ENCODE peak calls at places on chromosomes 7 and 10, in seven cellular contexts. F is ovary, S is sigmoid colon, X is A549, E is heart left ventricle, R is K562, T is breast epithelium. V is an unnamed sample.

GRCh38 chr7:95915731-95916130 is 143.4 kb downstream of the DYNC1I1 start:
- DNase-seq in R (no peak), F (no peak), E (no peak), X (no peak), T (no peak), S (no peak), V (no peak)

GRCh38 chr7:130228840-130229239 is 21.2 kb downstream of the SSMEM1 start:
- DNase-seq in R (no peak), X (no peak), S (no peak), T (no peak), E (no peak), F (no peak), V (no peak)

GRCh38 chr10:29248156-29248555 is 40.7 kb upstream of the LYZL1 start:
- DNase-seq in T (no peak), R (no peak), F (no peak), S (no peak), E (no peak), X (no peak), V (no peak)

GRCh38 chr10:47283848-47284247 is 16.1 kb upstream of the GDF10 start:
- DNase-seq in F (no peak), R (no peak), E (no peak), T (no peak), X (no peak), S (no peak), V (no peak)

GRCh38 chr7:51021906-51022570 is 239.3 kb upstream of the GRB10 start:
- DNase-seq in X (no peak), F (no peak), E (no peak), R (no peak), T (no peak), S (no peak), V (no peak)

GRCh38 chr10:63200416-63200815 is 67.3 kb downstream of the NRBF2 start:
- DNase-seq in E (no peak), X (no peak), S (no peak), F (no peak), T (no peak), R (no peak), V (no peak)

GRCh38 chr10:15571570-15571969 is 148.2 kb downstream of the ITGA8 start:
- DNase-seq in T (no peak), S (peak), X (no peak), F (peak), R (no peak), E (peak), V (peak)

GRCh38 chr7:32762894-32763293 is 128.7 kb downstream of the KBTBD2 start:
- DNase-seq in T (no peak), S (no peak), E (no peak), R (no peak), X (no peak), F (no peak), V (no peak)

GRCh38 chr10:56771343-56771742 is 410.3 kb upstream of the ZWINT start:
- DNase-seq in T (no peak), R (no peak), E (no peak), F (no peak), S (no peak), X (no peak), V (no peak)

GRCh38 chr7:3597243-3597642 is 296.2 kb downstream of the SDK1 start:
- DNase-seq in X (no peak), E (no peak), R (no peak), T (no peak), S (no peak), F (no peak), V (no peak)

GRCh38 chr7:81626008-81626407 is 143.8 kb downstream of the HGF start:
- DNase-seq in X (no peak), E (no peak), S (no peak), R (no peak), T (no peak), F (no peak), V (no peak)

GRCh38 chr10:47145290-47145934 is 154.6 kb upstream of the GDF10 start:
- DNase-seq in T (no peak), R (no peak), E (no peak), F (no peak), X (no peak), S (no peak), V (no peak)

GRCh38 chr7:101934618-101935017 is 117.2 kb downstream of the CUX1 start:
- DNase-seq in E (peak), R (no peak), F (no peak), T (no peak), S (peak), X (no peak), V (no peak)

GRCh38 chr7:21020667-21021066 is 234.0 kb upstream of the SP8 start:
- DNase-seq in F (no peak), S (no peak), R (no peak), E (no peak), X (no peak), T (no peak), V (no peak)

GRCh38 chr10:66505003-66505707 is 420.7 kb upstream of the LRRTM3 start:
- DNase-seq in E (no peak), X (no peak), S (no peak), R (no peak), T (no peak), F (no peak), V (no peak)

GRCh38 chr7:44914992-44915607 is 29.8 kb upstream of the PURB start:
- DNase-seq in X (no peak), T (no peak), F (no peak), R (no peak), S (no peak), E (no peak), V (no peak)

GRCh38 chr7:74138945-74139843 is 35.0 kb upstream of the EIF4H start:
- DNase-seq in E (peak), T (no peak), R (no peak), S (no peak), F (no peak), X (no peak), V (no peak)

GRCh38 chr7:135620980-135621850 is 41.1 kb upstream of the STMP1 start:
- DNase-seq in T (peak), E (no peak), F (peak), R (peak), X (peak), S (no peak), V (no peak)

GRCh38 chr7:86815556-86815955 is 171.8 kb downstream of the GRM3 start:
- DNase-seq in E (no peak), R (no peak), T (no peak), F (no peak), X (no peak), S (no peak), V (no peak)

GRCh38 chr10:373516-374309 is 238.5 kb downstream of the ZMYND11 start:
- DNase-seq in S (peak), T (peak), X (no peak), R (no peak), F (no peak), E (peak), V (no peak)

GRCh38 chr10:11395581-11396310 is 215.7 kb downstream of the USP6NL start:
- DNase-seq in R (no peak), F (no peak), T (no peak), X (no peak), E (no peak), S (no peak), V (no peak)

GRCh38 chr10:44258019-44258418 is 126.9 kb downstream of the CXCL12 start:
- DNase-seq in R (no peak), E (no peak), T (no peak), S (no peak), X (no peak), F (no peak), V (no peak)

GRCh38 chr10:73771722-73772279 is 10.0 kb upstream of the CHCHD1 start:
- DNase-seq in F (peak), S (peak), R (peak), X (peak), E (peak), T (no peak), V (no peak)

GRCh38 chr10:133211959-133212852 is 17.8 kb upstream of the UTF1 start:
- DNase-seq in E (peak), X (no peak), T (no peak), F (no peak), R (no peak), S (no peak), V (no peak)

GRCh38 chr10:3136336-3136735 is 36.2 kb downstream of the PITRM1 start:
- DNase-seq in E (peak), X (no peak), T (no peak), F (peak), S (peak), R (no peak), V (no peak)

GRCh38 chr7:155533120-155533826 is 13.1 kb downstream of the CNPY1 start:
- DNase-seq in R (no peak), X (no peak), T (no peak), F (no peak), S (peak), E (no peak), V (no peak)

GRCh38 chr7:29299986-29300609 is 105.5 kb downstream of the CHN2 start:
- DNase-seq in F (no peak), X (no peak), S (no peak), R (no peak), T (no peak), E (no peak), V (no peak)

GRCh38 chr10:31757831-31758230 is 170.8 kb downstream of the ARHGAP12 start:
- DNase-seq in F (no peak), T (no peak), R (no peak), S (peak), X (no peak), E (peak), V (no peak)

GRCh38 chr10:70722820-70723424 is 50.6 kb downstream of the ADAMTS14 start:
- DNase-seq in R (no peak), X (no peak), E (no peak), F (no peak), S (no peak), T (no peak), V (no peak)

GRCh38 chr7:1603346-1604211 is 33.7 kb upstream of the PSMG3 start:
- DNase-seq in R (no peak), F (no peak), E (no peak), S (no peak), X (no peak), T (no peak), V (no peak)

GRCh38 chr10:83995932-83996331 is 143.4 kb upstream of the GHITM start:
- DNase-seq in F (no peak), X (no peak), S (no peak), R (no peak), E (no peak), T (no peak), V (no peak)

GRCh38 chr7:127995157-127995865 is 35.9 kb downstream of the LRRC4 start:
- DNase-seq in F (no peak), T (no peak), S (no peak), X (no peak), E (no peak), R (no peak), V (no peak)

GRCh38 chr7:36775061-36775631 is 50.9 kb upstream of the AOAH start:
- DNase-seq in F (no peak), X (no peak), S (no peak), E (no peak), T (no peak), R (no peak), V (no peak)

GRCh38 chr10:89981891-89982290 is 280.5 kb downstream of the KIF20B start:
- DNase-seq in F (no peak), R (no peak), E (no peak), S (no peak), T (no peak), X (no peak), V (no peak)

GRCh38 chr10:62038609-62039190 is 137.2 kb downstream of the ARID5B start:
- DNase-seq in R (peak), E (peak), X (peak), F (peak), S (peak), T (peak), V (peak)

GRCh38 chr7:155529346-155529745 is 17.0 kb downstream of the CNPY1 start:
- DNase-seq in T (no peak), E (no peak), R (no peak), F (no peak), X (no peak), S (peak), V (no peak)

GRCh38 chr10:47441973-47442750 is 41.8 kb downstream of the ANXA8 start:
- DNase-seq in S (no peak), R (no peak), F (no peak), E (no peak), T (peak), X (no peak), V (no peak)

GRCh38 chr10:43130756-43131155 is 7.5 kb upstream of the CSGALNACT2 start:
- DNase-seq in F (no peak), T (peak), R (peak), X (no peak), E (no peak), S (no peak), V (no peak)

GRCh38 chr10:43128331-43128730 is 9.9 kb upstream of the CSGALNACT2 start:
- DNase-seq in R (no peak), T (peak), F (no peak), X (no peak), S (no peak), E (no peak), V (no peak)

GRCh38 chr10:43127447-43127846 is 10.8 kb upstream of the CSGALNACT2 start:
- DNase-seq in E (no peak), S (no peak), R (no peak), T (no peak), X (no peak), F (peak), V (no peak)

GRCh38 chr10:43131256-43131655 is 7.0 kb upstream of the CSGALNACT2 start:
- DNase-seq in F (no peak), X (no peak), S (no peak), E (no peak), T (no peak), R (no peak), V (no peak)

DNA sequence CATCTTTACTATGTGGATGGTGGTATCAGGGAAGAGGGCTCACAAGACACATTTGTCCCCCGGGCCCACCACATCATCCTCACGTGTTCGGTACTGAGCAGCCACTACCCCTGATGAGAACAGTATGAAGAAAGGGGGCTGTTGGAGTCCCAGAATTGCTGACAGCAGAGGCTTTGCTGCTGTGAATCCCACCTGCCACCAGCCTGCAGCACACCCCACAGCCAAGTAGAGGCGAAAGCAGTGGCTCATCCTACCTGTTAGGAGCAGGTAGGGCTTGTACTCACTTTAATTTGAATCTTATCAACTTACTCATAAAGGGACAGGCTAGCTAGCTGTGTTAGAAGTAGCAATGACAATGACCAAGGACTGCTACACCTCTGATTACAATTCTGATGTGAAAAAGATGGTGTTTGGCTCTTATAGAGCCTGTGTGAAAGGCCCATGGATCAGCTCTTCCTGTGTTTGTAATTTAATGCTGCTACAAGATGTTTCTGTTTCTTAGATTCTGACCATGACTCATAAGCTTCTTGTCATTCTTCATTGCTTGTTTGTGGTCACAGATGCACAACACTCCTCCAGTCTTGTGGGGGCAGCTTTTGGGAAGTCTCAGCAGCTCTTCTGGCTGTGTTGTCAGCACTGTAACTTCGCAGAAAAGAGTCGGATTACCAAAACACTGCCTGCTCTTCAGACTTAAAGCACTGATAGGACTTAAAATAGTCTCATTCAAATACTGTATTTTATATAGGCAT is 9.1 kb upstream of the CSGALNACT2 start:
- DNase-seq in E (no peak), T (peak), X (no peak), R (peak), F (no peak), S (no peak), V (no peak)
- TF ChIP-seq CTCF in E (no peak), T (no peak), X (no peak), R (no peak), F (no peak), S (no peak), V (no peak)

GRCh38 chr10:110870823-110871235 is 899 bp upstream of the PDCD4 start:
- DNase-seq in F (peak), R (no peak), X (no peak), E (no peak), S (no peak), T (no peak), V (no peak)
- TF ChIP-seq POLR2A in F (no peak), R (no peak), X (no peak), E (no peak), S (no peak), T (no peak), V (no peak)

DNA sequence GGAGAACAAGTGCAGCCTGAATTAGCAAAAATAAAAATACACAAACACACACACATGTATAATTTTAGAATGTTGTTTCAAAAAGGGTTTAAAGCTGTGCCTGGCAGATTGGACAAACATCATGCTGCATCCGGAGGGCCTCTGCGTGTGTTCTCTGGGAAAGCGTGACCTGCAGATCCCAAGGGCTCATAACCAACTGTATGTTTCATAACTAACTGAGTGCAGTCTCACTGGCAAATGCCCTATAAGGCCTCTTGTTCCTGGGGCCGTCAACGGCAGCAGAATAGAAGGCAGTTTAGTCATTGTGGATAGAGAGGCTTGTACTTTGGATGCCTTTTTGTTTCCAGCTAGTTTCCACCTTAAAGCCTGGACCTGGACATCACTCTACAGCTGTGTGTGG is 243.8 kb upstream of the KIAA1217 start:
- DNase-seq in S (no peak), F (no peak), E (no peak), X (no peak), T (no peak), R (no peak), V (no peak)
- TF ChIP-seq CTCF in S (no peak), F (no peak), E (no peak), X (no peak), T (no peak), R (no peak), V (no peak)

DNA sequence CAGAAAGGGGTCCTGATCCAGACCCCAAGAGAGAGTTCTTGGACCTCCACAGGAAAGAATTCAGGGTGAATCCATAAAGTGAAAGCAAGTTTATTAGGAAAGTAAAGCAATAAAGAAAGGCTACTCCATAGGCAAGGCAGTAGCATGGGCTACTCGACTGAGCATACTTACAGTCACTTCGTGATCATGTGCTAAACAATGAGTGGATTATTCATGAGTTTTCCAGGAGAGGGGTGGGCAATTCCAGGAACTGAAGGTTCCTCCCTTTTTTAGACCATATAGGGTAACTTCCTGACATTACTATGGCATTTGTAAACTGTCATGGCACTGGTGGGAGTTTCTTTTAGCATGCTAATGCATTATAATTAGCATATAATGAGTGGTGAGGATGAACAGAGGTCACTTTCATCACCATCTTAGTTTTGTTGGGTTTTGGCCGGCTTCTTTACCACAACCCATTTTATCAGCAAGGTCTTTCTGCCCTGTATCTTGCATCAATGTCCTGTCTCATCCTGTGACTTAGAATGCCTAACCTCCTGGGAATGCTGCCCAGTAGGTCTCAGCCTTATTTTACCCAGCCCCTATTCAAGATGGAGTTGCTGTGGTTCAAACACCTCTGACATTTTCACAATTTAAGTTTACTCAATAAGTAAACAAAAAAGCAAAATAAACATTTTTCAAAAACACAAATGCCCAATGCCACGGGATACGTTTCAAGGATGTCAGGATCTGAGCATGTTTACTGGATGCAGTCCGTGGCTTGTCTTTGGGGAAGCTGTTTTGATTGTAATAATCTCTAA is 37.0 kb downstream of the ALOX5 start:
- DNase-seq in F (no peak), X (no peak), S (no peak), T (no peak), E (no peak), R (no peak), V (no peak)
- TF ChIP-seq POLR2A in F (no peak), X (no peak), S (no peak), T (no peak), E (no peak), R (peak), V (no peak)

GRCh38 chr10:94194256-94194655 is 168.5 kb downstream of the NOC3L start:
- DNase-seq in T (no peak), R (no peak), E (no peak), F (no peak), S (no peak), X (no peak), V (no peak)
- TF ChIP-seq CTCF in T (no peak), R (no peak), E (no peak), F (no peak), S (no peak), X (no peak), V (no peak)

GRCh38 chr10:13787015-13787421 is 200.3 kb downstream of the PRPF18 start:
- DNase-seq in R (no peak), E (no peak), X (no peak), T (no peak), S (no peak), F (no peak), V (peak)
- TF ChIP-seq POLR2A in R (no peak), E (no peak), X (no peak), T (no peak), S (no peak), F (no peak), V (no peak)

DNA sequence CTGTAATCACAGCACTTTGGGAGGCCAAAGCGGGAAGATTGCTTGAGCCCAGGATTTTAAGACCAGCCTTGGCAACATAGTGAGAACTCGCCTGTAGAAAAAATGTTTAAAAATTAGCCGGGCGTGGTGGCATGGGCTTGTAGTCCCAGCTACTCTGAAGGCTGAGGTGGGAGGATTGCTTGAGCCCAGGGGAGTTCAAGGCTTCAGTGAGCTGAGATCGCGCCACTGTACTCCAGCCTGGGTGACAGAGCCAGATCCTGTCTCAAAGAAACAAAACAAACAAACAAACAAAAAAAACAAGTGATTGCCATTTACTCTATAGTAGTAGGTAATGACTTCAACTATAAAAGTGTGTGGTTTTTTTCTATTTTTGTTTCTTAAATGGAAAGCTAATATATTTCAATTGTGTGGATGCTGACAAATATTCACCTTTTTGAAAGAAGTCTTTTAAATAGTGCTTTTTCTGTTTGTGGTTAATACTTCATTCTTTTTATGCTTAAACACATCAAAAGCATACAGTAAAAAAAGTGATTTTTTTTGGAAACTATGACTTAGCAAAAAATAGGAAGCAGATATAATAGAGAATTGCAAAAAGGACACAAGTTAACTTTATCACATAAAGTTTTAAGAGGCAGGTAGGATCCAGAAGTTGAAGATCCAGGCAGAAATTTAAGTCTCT is 48.4 kb downstream of the ZNF277 start:
- DNase-seq in F (no peak), S (no peak), E (no peak), X (no peak), T (no peak), R (no peak), V (no peak)
- TF ChIP-seq CTCF in F (no peak), S (no peak), E (no peak), X (no peak), T (no peak), R (no peak), V (no peak)